ENCODE peak calls at places on chromosomes 6 and 20, in nine cellular contexts. A is mesendoderm, V is psoas muscle, F is astrocyte, Q is upper lobe of right lung, U is ovary, B is thyroid gland, J is neural progenitor cell, H is heart right ventricle. G is an unnamed sample. For H3K4me1, the result is how much of the 10 kb centered on the place peaks cover.

GRCh38 chr6:161434331-161434730 is 160.5 kb upstream of the AGPAT4 start:
- DNase-seq in H (no peak), A (no peak), V (no peak), F (peak), U (no peak), Q (no peak), J (no peak), B (no peak), G (no peak)

GRCh38 chr6:79373246-79373645 is 138.8 kb upstream of the HMGN3 start:
- DNase-seq in V (no peak), B (no peak), J (no peak), F (no peak), U (no peak), Q (no peak), A (no peak), H (no peak), G (no peak)

GRCh38 chr6:112384511-112384910 is 37.4 kb downstream of the RFPL4B start:
- DNase-seq in V (no peak), B (no peak), H (no peak), U (no peak), F (peak), J (no peak), A (no peak), Q (no peak), G (no peak)

GRCh38 chr20:2692036-2692885 is at the start of gene EBF4:
- DNase-seq in Q (no peak), F (no peak), B (peak), H (peak), U (peak), V (no peak), A (peak), J (peak), G (peak)

GRCh38 chr6:18148304-18149025 is 6.4 kb downstream of the TPMT start:
- DNase-seq in Q (no peak), H (no peak), B (no peak), A (no peak), J (no peak), U (no peak), F (peak), V (no peak), G (no peak)

GRCh38 chr6:79646006-79646405 is 14.9 kb downstream of the SH3BGRL2 start:
- DNase-seq in J (peak), Q (no peak), H (no peak), U (no peak), A (peak), F (no peak), B (no peak), V (no peak), G (no peak)

GRCh38 chr20:4978050-4978918 is 23.0 kb downstream of the SLC23A2 start:
- DNase-seq in H (no peak), V (no peak), B (no peak), Q (no peak), U (no peak), J (peak), F (peak), A (no peak), G (no peak)

GRCh38 chr6:158730175-158730907 is 80.5 kb downstream of the SYTL3 start:
- DNase-seq in J (peak), A (peak), B (no peak), Q (no peak), V (no peak), H (no peak), F (no peak), U (no peak), G (no peak)

GRCh38 chr6:42628604-42629003 is 64.8 kb downstream of the UBR2 start:
- DNase-seq in F (no peak), H (no peak), U (no peak), B (no peak), Q (no peak), J (no peak), A (no peak), V (no peak), G (no peak)

GRCh38 chr6:89375427-89375868 is 22.9 kb upstream of the UBE2J1 start:
- DNase-seq in J (peak), A (peak), F (no peak), V (peak), Q (peak), B (peak), H (peak), U (no peak), G (peak)

GRCh38 chr20:20737158-20737557 is 24.7 kb upstream of the RALGAPA2 start:
- DNase-seq in Q (no peak), H (no peak), V (no peak), J (no peak), U (no peak), F (no peak), B (no peak), A (no peak), G (no peak)
- H3K4me1 ChIP-seq in Q (under half), H (under half), V (under half), J (under half), U (under half), F (under half), B (under half), A (under half), G (under half)

GRCh38 chr6:15317934-15318902 is 72.3 kb downstream of the JARID2 start:
- DNase-seq in U (no peak), A (peak), B (no peak), V (no peak), F (no peak), J (peak), H (no peak), Q (no peak), G (no peak)
- H3K4me1 ChIP-seq in U (under half), A (under half), B (under half), V (under half), F (under half), J (under half), H (under half), Q (under half), G (under half)

GRCh38 chr6:143961868-143962643 is 46.0 kb downstream of the PLAGL1 start:
- DNase-seq in V (no peak), Q (no peak), U (no peak), F (no peak), A (no peak), J (peak), H (no peak), B (no peak), G (no peak)
- H3K4me1 ChIP-seq in V (under half), Q (under half), U (under half), F (under half), A (under half), J (half or more), H (under half), B (under half), G (under half)

GRCh38 chr6:26155066-26155925 is 68.1 kb downstream of the HFE start:
- DNase-seq in U (peak), V (peak), B (peak), Q (peak), F (no peak), A (peak), H (peak), J (peak), G (peak)

GRCh38 chr6:26157150-26157837 is 70.1 kb downstream of the HFE start:
- DNase-seq in F (no peak), U (peak), A (peak), Q (peak), H (peak), J (peak), B (peak), V (peak), G (no peak)

GRCh38 chr6:26156850-26157149 is 69.6 kb downstream of the HFE start:
- DNase-seq in U (no peak), A (no peak), F (peak), B (no peak), H (peak), J (no peak), V (no peak), Q (no peak), G (peak)

GRCh38 chr6:26157838-26158580 is 70.8 kb downstream of the HFE start:
- DNase-seq in J (peak), U (peak), A (peak), Q (peak), B (peak), H (peak), F (peak), V (peak), G (peak)

DNA sequence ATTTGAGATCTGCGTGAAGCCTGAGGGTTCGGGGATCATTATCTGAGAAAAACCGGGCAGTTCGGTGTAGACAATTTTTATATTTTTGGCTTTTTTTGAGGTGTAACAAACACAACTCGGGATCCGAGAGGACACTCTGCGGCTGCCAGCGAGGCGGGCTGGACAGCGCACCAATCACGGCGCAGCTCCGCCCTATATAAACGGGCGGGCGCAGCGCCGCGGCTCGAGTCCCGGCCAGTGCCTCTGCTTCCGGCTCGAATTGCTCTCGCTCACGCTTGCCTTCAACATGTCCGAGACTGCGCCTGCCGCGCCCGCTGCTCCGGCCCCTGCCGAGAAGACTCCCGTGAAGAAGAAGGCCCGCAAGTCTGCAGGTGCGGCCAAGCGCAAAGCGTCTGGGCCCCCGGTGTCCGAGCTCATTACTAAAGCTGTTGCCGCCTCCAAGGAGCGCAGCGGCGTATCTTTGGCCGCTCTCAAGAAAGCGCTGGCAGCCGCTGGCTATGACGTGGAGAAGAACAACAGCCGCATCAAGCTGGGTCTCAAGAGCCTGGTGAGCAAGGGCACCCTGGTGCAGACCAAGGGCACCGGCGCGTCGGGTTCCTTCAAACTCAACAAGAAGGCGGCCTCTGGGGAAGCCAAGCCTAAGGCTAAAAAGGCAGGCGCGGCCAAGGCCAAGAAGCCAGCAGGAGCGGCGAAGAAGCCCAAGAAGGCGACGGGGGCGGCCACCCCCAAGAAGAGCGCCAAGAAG is 69.0 kb downstream of the HFE start:
- DNase-seq in U (peak), Q (peak), H (peak), J (peak), F (peak), B (peak), V (peak), A (peak), G (peak)
- H3K4me1 ChIP-seq in U (under half), Q (under half), H (under half), J (under half), F (under half), B (under half), V (under half), A (under half), G (under half)

G was measured in pancreas.